ENCODE peak calls at places on chromosome 16, in seven cellular contexts. H is memory B cell, D is NCI-H510A treated with DMSO at 0.1 percent for 48 hours, V is C1 segment of cervical spinal cord, S is hypothalamus, C is NCI-H1694 treated with DMSO at 0.1 percent for 48 hours, E is psoas muscle. L is an unnamed sample.
A peak's percentile ranks its signal among the peaks of the same experiment; 100 is the strongest.

GRCh38 chr16:58510776-58511628 is 4.3 kb upstream of the SETD6 start:
- DNase-seq in V (no peak), E (peak; percentile 41), D (no peak), C (no peak), H (no peak), S (no peak), L (no peak)

GRCh38 chr16:74667215-74667765 is 613 bp upstream of the RFWD3 start:
- DNase-seq in S (peak; percentile 17), E (peak; percentile 55), D (peak; percentile 36), V (no peak), H (peak; percentile 20), C (no peak), L (peak; percentile 18)

GRCh38 chr16:55914383-55914782 is 39.2 kb upstream of the CES5A start:
- DNase-seq in S (no peak), C (no peak), V (no peak), H (no peak), E (no peak), D (no peak), L (no peak)

GRCh38 chr16:1338119-1338730 is 4.8 kb downstream of the BAIAP3 start:
- DNase-seq in V (no peak), E (no peak), H (peak; percentile 50), C (no peak), D (no peak), S (no peak), L (no peak)

GRCh38 chr16:88773812-88774291 is 11.2 kb downstream of the PIEZO1 start:
- DNase-seq in C (no peak), H (no peak), E (peak; percentile 76), S (no peak), D (no peak), V (no peak), L (no peak)

GRCh38 chr16:11105038-11105903 is 150.7 kb downstream of the SOCS1 start:
- DNase-seq in C (peak; percentile 14), S (no peak), V (no peak), D (peak; percentile 58), H (peak; percentile 27), E (peak; percentile 61), L (no peak)

GRCh38 chr16:82176204-82176603 is 6.2 kb upstream of the MPHOSPH6 start:
- DNase-seq in S (no peak), E (no peak), V (no peak), C (no peak), H (no peak), D (no peak), L (no peak)

GRCh38 chr16:15874745-15875314 is 13.6 kb downstream of the CEP20 start:
- DNase-seq in D (peak; percentile 51), C (peak; percentile 35), H (no peak), S (peak; percentile 50), E (peak; percentile 65), V (peak; percentile 36), L (no peak)

GRCh38 chr16:64543401-64543800 is 578.5 kb downstream of the CDH11 start:
- DNase-seq in S (no peak), E (no peak), C (no peak), H (no peak), V (no peak), D (no peak), L (no peak)

GRCh38 chr16:13038591-13038990 is 137.2 kb downstream of the SHISA9 start:
- DNase-seq in H (no peak), C (no peak), S (no peak), V (no peak), D (no peak), E (no peak), L (no peak)

GRCh38 chr16:85617948-85618347 is 4.8 kb downstream of the GSE1 start:
- DNase-seq in C (no peak), E (no peak), D (no peak), S (no peak), V (no peak), H (no peak), L (no peak)

GRCh38 chr16:19213885-19214284 is 45.8 kb downstream of the SYT17 start:
- DNase-seq in E (no peak), S (no peak), C (no peak), H (no peak), V (no peak), D (no peak), L (no peak)

GRCh38 chr16:10076037-10076436 is 106.2 kb downstream of the GRIN2A start:
- DNase-seq in S (no peak), C (no peak), H (no peak), V (no peak), D (no peak), E (no peak), L (no peak)

GRCh38 chr16:21301168-21301894 is 23.2 kb upstream of the CRYM start:
- DNase-seq in C (peak; percentile 29), S (no peak), D (peak; percentile 96), V (no peak), H (peak; percentile 65), E (peak; percentile 67), L (peak; percentile 51)

GRCh38 chr16:87132361-87133014 is 184.7 kb downstream of the C16orf95 start:
- DNase-seq in D (no peak), H (no peak), S (peak; percentile 29), C (no peak), E (no peak), V (no peak), L (peak; percentile 33)

GRCh38 chr16:67425046-67425445 is 5.9 kb upstream of the HSD11B2 start:
- DNase-seq in V (no peak), C (no peak), D (no peak), H (no peak), E (no peak), S (no peak), L (no peak)

GRCh38 chr16:70453891-70454220 is 539 bp upstream of the FCSK start:
- DNase-seq in S (no peak), D (no peak), C (no peak), H (no peak), E (no peak), V (no peak), L (no peak)

GRCh38 chr16:25014500-25015147 is 545 bp downstream of the ARHGAP17 start:
- DNase-seq in H (peak; percentile 35), S (peak; percentile 63), D (peak; percentile 67), V (peak; percentile 19), E (peak; percentile 71), C (peak; percentile 10), L (peak; percentile 38)

GRCh38 chr16:17133851-17134250 is 336.9 kb downstream of the XYLT1 start:
- DNase-seq in V (no peak), D (no peak), C (no peak), H (no peak), E (no peak), S (no peak), L (no peak)

GRCh38 chr16:49183911-49184310 is 97.7 kb downstream of the CBLN1 start:
- DNase-seq in V (no peak), E (no peak), S (no peak), H (no peak), C (peak; percentile 36), D (peak; percentile 88), L (no peak)

L was measured in frontal cortex.